ENCODE peak calls at places on chromosomes 5 and 9, in five cellular contexts. C, K, R, X and S are unnamed samples.
A peak's percentile ranks its signal among the peaks of the same experiment; 100 is the strongest.

GRCh38 chr5:33231935-33232334 is 208.8 kb upstream of the TARS1 start:
- DNase-seq in C (peak; percentile 8), K (no peak), R (no peak), X (no peak), S (no peak)

GRCh38 chr9:21060919-21061561 is 16.7 kb downstream of the IFNB1 start:
- DNase-seq in C (no peak), K (peak; percentile 14), R (peak; percentile 72), X (peak; percentile 41), S (peak; percentile 65)

GRCh38 chr5:123690821-123691220 is 178.8 kb downstream of the CSNK1G3 start:
- DNase-seq in C (peak; percentile 33), K (peak; percentile 81), R (no peak), X (no peak), S (no peak)

GRCh38 chr9:88653926-88654325 is 118.9 kb downstream of the NXNL2 start:
- DNase-seq in C (peak; percentile 24), K (peak; percentile 12), R (peak; percentile 61), X (no peak), S (no peak)

GRCh38 chr5:151164687-151165392 is 7.3 kb upstream of the ANXA6 start:
- DNase-seq in C (no peak), K (peak; percentile 66), R (peak; percentile 56), X (peak; percentile 89), S (peak; percentile 92)

GRCh38 chr5:126846344-126846743 is 69.4 kb downstream of the LMNB1 start:
- DNase-seq in C (no peak), K (no peak), R (peak; percentile 12), X (no peak), S (peak; percentile 2)

GRCh38 chr9:137021979-137022619 is 5.9 kb downstream of the ABCA2 start:
- DNase-seq in C (no peak), K (peak; percentile 47), R (no peak), X (peak; percentile 81), S (peak; percentile 82)

GRCh38 chr9:75087279-75087823 is 604 bp downstream of the NMRK1 start:
- DNase-seq in C (no peak), K (peak; percentile 26), R (no peak), X (peak; percentile 72), S (peak; percentile 87)

GRCh38 chr9:36961568-36962360 is 72.3 kb downstream of the PAX5 start:
- DNase-seq in C (no peak), K (peak; percentile 1), R (no peak), X (no peak), S (no peak)

GRCh38 chr5:24629798-24630197 is 15.0 kb downstream of the CDH10 start:
- DNase-seq in C (no peak), K (no peak), R (no peak), X (no peak), S (no peak)